ENCODE peak calls at places on chromosomes 7 and 10, in seven cellular contexts. D, C, A, S, L, M and W are unnamed samples.

GRCh38 chr7:30660331-30661255 is 21.7 kb downstream of the CRHR2 start:
- DNase-seq in D (no peak), C (no peak), A (no peak), S (no peak), L (no peak), M (no peak), W (no peak)

GRCh38 chr10:44971419-44971818 is 7.2 kb downstream of the DEPP1 start:
- DNase-seq in D (no peak), C (no peak), A (no peak), S (no peak), L (no peak), M (no peak), W (no peak)

GRCh38 chr10:45058580-45058979 is 57.9 kb downstream of the ZNF22 start:
- DNase-seq in D (no peak), C (no peak), A (no peak), S (peak), L (no peak), M (no peak), W (no peak)

GRCh38 chr10:62186999-62187695 is 81.5 kb downstream of the RTKN2 start:
- DNase-seq in D (no peak), C (no peak), A (no peak), S (peak), L (no peak), M (no peak), W (no peak)

GRCh38 chr7:96118449-96119001 is 203.4 kb downstream of the SLC25A13 start:
- DNase-seq in D (no peak), C (no peak), A (no peak), S (peak), L (no peak), M (no peak), W (no peak)

GRCh38 chr7:151231964-151232271 is 365 bp upstream of the CHPF2 start:
- DNase-seq in D (no peak), C (no peak), A (no peak), S (peak), L (peak), M (no peak), W (no peak)

GRCh38 chr7:106166651-106167342 is 54.7 kb upstream of the SYPL1 start:
- DNase-seq in D (peak), C (peak), A (no peak), S (peak), L (peak), M (no peak), W (peak)

GRCh38 chr10:69064762-69065328 is 23.1 kb upstream of the SRGN start:
- DNase-seq in D (no peak), C (no peak), A (no peak), S (no peak), L (no peak), M (no peak), W (no peak)

GRCh38 chr7:47714669-47715607 is 133.0 kb upstream of the TNS3 start:
- DNase-seq in D (no peak), C (no peak), A (no peak), S (no peak), L (peak), M (no peak), W (no peak)

GRCh38 chr7:21412291-21412896 is 15.5 kb upstream of the SP4 start:
- DNase-seq in D (no peak), C (no peak), A (no peak), S (no peak), L (no peak), M (no peak), W (no peak)

GRCh38 chr7:30062587-30062986 is 34.4 kb downstream of the PLEKHA8 start:
- DNase-seq in D (no peak), C (no peak), A (no peak), S (peak), L (peak), M (no peak), W (no peak)

GRCh38 chr7:141860207-141860606 is 18.9 kb upstream of the PRSS37 start:
- DNase-seq in D (no peak), C (no peak), A (no peak), S (no peak), L (no peak), M (no peak), W (no peak)

GRCh38 chr10:62381385-62382102 is 7.4 kb downstream of the ZNF365 start:
- DNase-seq in D (no peak), C (no peak), A (no peak), S (no peak), L (no peak), M (no peak), W (no peak)

GRCh38 chr7:3157541-3158287 is 114.0 kb upstream of the CARD11 start:
- DNase-seq in D (no peak), C (no peak), A (no peak), S (peak), L (no peak), M (no peak), W (no peak)

GRCh38 chr10:121772406-121772805 is 155.4 kb downstream of the ATE1 start:
- DNase-seq in D (no peak), C (no peak), A (no peak), S (peak), L (no peak), M (no peak), W (no peak)
- TF ChIP-seq CTCF in D (no peak), C (no peak), A (no peak), S (no peak), L (no peak), M (no peak), W (no peak)

DNA sequence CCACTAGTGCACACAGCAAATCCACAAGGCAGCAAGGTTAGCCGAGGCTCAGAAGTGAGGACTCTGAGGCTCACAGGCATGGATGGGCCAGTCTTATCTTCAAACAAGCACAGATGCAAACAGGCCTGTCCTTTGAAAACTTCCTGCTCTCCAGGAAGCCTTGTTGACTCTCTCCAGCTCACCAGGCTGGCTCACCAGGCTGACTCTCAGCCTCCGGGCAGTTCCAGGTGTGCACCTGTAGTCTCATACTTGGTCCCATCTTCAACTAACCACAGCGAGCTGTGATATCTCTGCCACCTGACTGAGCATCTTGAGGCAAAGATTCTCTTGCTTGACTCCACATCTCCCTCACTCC is 173.9 kb upstream of the ZMIZ1 start:
- DNase-seq in D (no peak), C (no peak), A (no peak), S (no peak), L (no peak), M (peak), W (no peak)
- TF ChIP-seq CTCF in D (no peak), C (no peak), A (no peak), S (no peak), L (no peak), M (no peak), W (no peak)

GRCh38 chr7:7612519-7612918 is 28.0 kb upstream of the UMAD1 start:
- DNase-seq in D (no peak), C (no peak), A (no peak), S (no peak), L (no peak), M (no peak), W (no peak)
- TF ChIP-seq CTCF in D (no peak), C (no peak), A (no peak), S (no peak), L (no peak), M (no peak), W (no peak)

GRCh38 chr7:130996205-130996840 is 262.3 kb upstream of the KLF14 start:
- DNase-seq in D (no peak), C (no peak), A (no peak), S (no peak), L (no peak), M (no peak), W (no peak)
- TF ChIP-seq CTCF in D (no peak), C (no peak), A (no peak), S (no peak), L (no peak), M (no peak), W (no peak)

GRCh38 chr7:13279854-13280435 is 592.5 kb downstream of the ARL4A start:
- DNase-seq in D (no peak), C (no peak), A (no peak), S (peak), L (peak), M (no peak), W (no peak)
- TF ChIP-seq CTCF in D (peak), C (peak), A (peak), S (peak), L (peak), M (peak), W (peak)